ENCODE peak calls at places on chromosomes 5 and 9, in eight cellular contexts. S, B, K, A, V, J, N and R are unnamed samples.

GRCh38 chr5:118987988-118988945 is at the start of gene DTWD2:
- DNase-seq in N (peak), B (no peak), S (peak), K (peak), V (peak), J (peak), A (peak), R (peak)

GRCh38 chr5:169185626-169186025 is 115.3 kb downstream of the SLIT3 start:
- DNase-seq in K (peak), S (no peak), B (no peak), A (peak), N (no peak), J (no peak), V (no peak), R (no peak)

GRCh38 chr5:6576861-6577501 is 55.9 kb downstream of the NSUN2 start:
- DNase-seq in A (peak), K (peak), B (peak), N (peak), J (no peak), S (peak), V (peak), R (peak)

GRCh38 chr5:163727028-163727427 is 221.6 kb downstream of the MAT2B start:
- DNase-seq in V (peak), J (no peak), N (no peak), S (peak), B (no peak), A (peak), K (no peak), R (no peak)

GRCh38 chr9:138024831-138025291 is 147.3 kb downstream of the CACNA1B start:
- DNase-seq in J (no peak), A (no peak), K (no peak), V (no peak), S (no peak), B (no peak), N (no peak), R (no peak)

GRCh38 chr5:179795049-179795862 is 1.5 kb downstream of the LTC4S start:
- DNase-seq in K (no peak), V (peak), B (no peak), J (no peak), N (no peak), A (no peak), S (peak), R (peak)

GRCh38 chr9:20683351-20684034 is 566 bp upstream of the FOCAD start:
- DNase-seq in K (peak), S (peak), N (peak), A (peak), J (no peak), B (peak), V (no peak), R (no peak)

GRCh38 chr5:125597338-125597737 is 825.9 kb upstream of the GRAMD2B start:
- DNase-seq in A (no peak), S (no peak), J (no peak), N (no peak), V (no peak), K (peak), B (peak), R (no peak)

GRCh38 chr5:134649163-134649916 is 755 bp downstream of the SEC24A start:
- DNase-seq in A (peak), K (no peak), V (no peak), S (no peak), N (no peak), B (no peak), J (no peak), R (no peak)

GRCh38 chr5:95081500-95082355 is 203.2 kb downstream of the MCTP1 start:
- DNase-seq in J (no peak), A (peak), S (no peak), K (peak), B (peak), V (peak), N (no peak), R (no peak)

GRCh38 chr5:135592312-135593045 is 13.7 kb upstream of the CXCL14 start:
- DNase-seq in S (no peak), V (no peak), B (no peak), K (no peak), J (no peak), N (no peak), A (no peak), R (no peak)

GRCh38 chr9:91992636-91993035 is 42.6 kb upstream of the ROR2 start:
- DNase-seq in A (peak), K (peak), J (no peak), N (no peak), S (no peak), B (peak), V (no peak), R (no peak)

GRCh38 chr9:71783120-71783523 is 14.8 kb upstream of the CEMIP2 start:
- DNase-seq in V (peak), B (no peak), S (no peak), A (peak), J (no peak), N (no peak), K (no peak), R (no peak)

GRCh38 chr5:9545959-9546851 is at the start of gene SEMA5A:
- DNase-seq in V (no peak), J (no peak), N (peak), A (peak), S (peak), K (peak), B (no peak), R (no peak)